ENCODE peak calls at places on chromosomes 1 and 21, in ten cellular contexts. W is Peyer's patch; P is heart left ventricle; B is tibial nerve; M is CD8-positive, alpha-beta T cell; S is A549; F is suprapubic skin; V is H9; G is tibial artery; R is foreskin keratinocyte. Y is an unnamed sample.

GRCh38 chr21:45859762-45860357 is 121.7 kb upstream of the COL6A1 start:
- DNase-seq in M (no peak), B (no peak), R (no peak), W (no peak), F (no peak), S (no peak), G (no peak), V (no peak), P (no peak), Y (no peak)

GRCh38 chr21:30831194-30831765 is 1.7 kb upstream of the KRTAP7-1 start:
- DNase-seq in P (no peak), S (no peak), R (peak; percentile 30), M (no peak), F (no peak), B (no peak), G (no peak), V (peak; percentile 53), W (no peak), Y (peak; percentile 40)

GRCh38 chr1:233448290-233448689 is 120.8 kb downstream of the MAP3K21 start:
- DNase-seq in P (no peak), G (no peak), M (no peak), F (no peak), W (no peak), R (no peak), V (no peak), B (no peak), S (no peak), Y (no peak)

GRCh38 chr1:147579532-147580199 is 38.4 kb downstream of the BCL9 start:
- DNase-seq in M (no peak), R (no peak), G (no peak), W (no peak), S (peak; percentile 12), P (no peak), F (no peak), B (no peak), V (no peak), Y (no peak)

GRCh38 chr1:145690587-145691558 is 16.3 kb downstream of the PDZK1 start:
- DNase-seq in M (peak; percentile 24), B (no peak), V (no peak), S (no peak), G (no peak), W (no peak), P (no peak), R (peak; percentile 52), F (no peak), Y (peak; percentile 63)

GRCh38 chr1:245154429-245155185 is at the start of gene KIF26B:
- DNase-seq in P (no peak), V (peak; percentile 52), M (no peak), B (no peak), W (peak; percentile 56), F (no peak), G (no peak), R (peak; percentile 77), S (peak; percentile 62), Y (peak; percentile 56)

GRCh38 chr1:5390497-5390896 is 601.7 kb downstream of the NPHP4 start:
- DNase-seq in S (no peak), B (no peak), R (no peak), V (no peak), G (no peak), W (peak; percentile 11), P (no peak), F (no peak), M (no peak), Y (no peak)

GRCh38 chr1:125065092-125065820 is 3880.5 kb downstream of the SRGAP2C start:
- DNase-seq in M (no peak), B (no peak), F (peak; percentile 77), G (peak; percentile 58), V (no peak), S (no peak), P (no peak), R (no peak), W (peak; percentile 16), Y (no peak)

GRCh38 chr21:42107881-42108553 is 36.9 kb downstream of the UMODL1 start:
- DNase-seq in W (peak; percentile 80), R (peak; percentile 71), M (peak; percentile 58), V (peak; percentile 85), G (no peak), S (peak; percentile 76), B (no peak), F (no peak), P (peak; percentile 60), Y (peak; percentile 88)

GRCh38 chr21:34775793-34776192 is 107.0 kb downstream of the CLIC6 start:
- DNase-seq in R (no peak), P (no peak), W (no peak), S (no peak), M (no peak), F (no peak), B (no peak), G (no peak), V (no peak), Y (no peak)

GRCh38 chr1:46444466-46444865 is 45.2 kb upstream of the DMBX1 start:
- DNase-seq in R (no peak), P (no peak), M (no peak), G (no peak), V (no peak), B (no peak), S (no peak), W (no peak), F (no peak), Y (no peak)
- H3K27ac ChIP-seq in R (no peak overlapping the region), P (no peak overlapping the region), M (no peak overlapping the region), G (no peak overlapping the region), V (no peak overlapping the region), B (no peak overlapping the region), S (no peak overlapping the region), W (no peak overlapping the region), F (no peak overlapping the region), Y (no peak overlapping the region)

DNA sequence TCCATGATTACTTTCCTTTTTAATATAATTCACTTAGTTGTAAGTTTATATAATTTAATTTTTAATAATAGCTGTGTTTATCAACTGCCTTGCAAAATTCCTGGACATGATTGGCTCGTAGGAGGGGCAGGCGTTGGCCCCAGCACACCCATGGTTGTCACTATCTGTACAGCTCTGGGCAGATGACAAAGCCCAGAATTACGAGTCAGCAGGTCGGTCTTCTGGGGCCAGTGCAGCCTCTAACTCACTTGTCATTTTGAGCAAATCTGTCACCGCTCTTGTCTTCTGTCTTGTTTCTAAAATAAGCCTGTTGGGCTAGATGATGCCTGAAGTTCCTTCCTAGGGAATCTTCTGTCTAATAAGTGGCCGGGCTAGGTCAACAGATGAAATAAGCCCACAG is 21.4 kb upstream of the LRRC38 start:
- DNase-seq in R (no peak), B (no peak), V (no peak), G (no peak), S (no peak), P (peak; percentile 81), M (no peak), F (no peak), W (no peak), Y (no peak)
- TF ChIP-seq CTCF in R (no peak), B (no peak), V (no peak), G (no peak), S (no peak), P (no peak), M (no peak), F (no peak), W (no peak), Y (no peak)

GRCh38 chr1:99638853-99639252 is 7.1 kb upstream of the PALMD start:
- DNase-seq in R (no peak), M (no peak), P (no peak), S (no peak), B (no peak), G (no peak), F (no peak), V (no peak), W (no peak), Y (no peak)

GRCh38 chr1:99640672-99641071 is 5.2 kb upstream of the PALMD start:
- DNase-seq in G (no peak), P (no peak), W (no peak), F (no peak), B (no peak), R (no peak), S (no peak), V (no peak), M (no peak), Y (no peak)

GRCh38 chr1:99641558-99641957 is 4.4 kb upstream of the PALMD start:
- DNase-seq in R (no peak), P (no peak), G (no peak), V (no peak), S (no peak), F (no peak), M (no peak), W (no peak), B (no peak), Y (no peak)

GRCh38 chr1:99639408-99639807 is 6.5 kb upstream of the PALMD start:
- DNase-seq in M (no peak), F (no peak), B (no peak), P (no peak), G (no peak), W (no peak), V (no peak), R (no peak), S (no peak), Y (no peak)

DNA sequence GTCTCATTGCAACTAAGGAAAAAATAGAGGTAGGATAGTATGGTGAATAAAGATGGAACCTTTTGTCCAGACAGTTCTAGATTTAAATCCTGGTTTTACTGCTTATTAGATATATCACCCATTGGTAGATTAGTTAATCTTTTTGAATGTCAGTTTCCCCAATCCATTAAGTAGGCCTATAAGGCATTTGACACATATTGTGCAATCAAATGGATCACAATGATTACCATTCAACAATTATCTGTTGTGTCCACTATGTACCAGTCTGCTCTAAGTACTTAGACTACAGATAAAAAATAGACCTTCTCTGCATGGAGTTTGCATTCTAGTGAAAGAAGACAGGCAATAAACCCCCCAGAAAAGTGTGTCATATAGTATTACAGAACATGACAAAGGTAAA is 6.0 kb upstream of the PALMD start:
- DNase-seq in P (no peak), M (no peak), S (no peak), V (no peak), W (no peak), F (no peak), B (no peak), G (no peak), R (no peak), Y (no peak)
- H3K27ac ChIP-seq in P (no peak overlapping the region), M (no peak overlapping the region), S (no peak overlapping the region), V (no peak overlapping the region), W (no peak overlapping the region), F (no peak overlapping the region), B (no peak overlapping the region), G (no peak overlapping the region), R (no peak overlapping the region), Y (no peak overlapping the region)

GRCh38 chr1:18599096-18599495 is 31.6 kb upstream of the PAX7 start:
- DNase-seq in R (no peak), B (no peak), G (no peak), M (no peak), W (no peak), P (no peak), S (no peak), V (no peak), F (no peak), Y (no peak)

GRCh38 chr1:18602533-18603211 is 28.0 kb upstream of the PAX7 start:
- DNase-seq in W (no peak), R (no peak), M (no peak), F (no peak), G (no peak), S (no peak), P (no peak), V (no peak), B (no peak), Y (no peak)

GRCh38 chr1:18592368-18592767 is 38.3 kb upstream of the PAX7 start:
- DNase-seq in B (no peak), S (no peak), M (no peak), G (no peak), F (no peak), R (no peak), V (no peak), P (no peak), W (no peak), Y (no peak)

GRCh38 chr1:18599704-18600103 is 30.9 kb upstream of the PAX7 start:
- DNase-seq in S (no peak), R (no peak), G (no peak), V (no peak), B (no peak), W (no peak), P (no peak), M (no peak), F (no peak), Y (no peak)

GRCh38 chr1:18597159-18598042 is 33.2 kb upstream of the PAX7 start:
- DNase-seq in G (no peak), V (peak; percentile 83), R (no peak), P (peak; percentile 31), W (peak; percentile 70), M (peak; percentile 39), F (peak; percentile 84), S (peak; percentile 41), B (peak; percentile 34), Y (peak; percentile 56)
- TF ChIP-seq CTCF in G (peak; percentile 80), V (peak; percentile 99), R (peak; percentile 93), P (peak; percentile 94), W (peak; percentile 83), M (peak; percentile 86), F (peak; percentile 65), S (peak; percentile 87), B (peak; percentile 83), Y (peak; percentile 87)